ENCODE peak calls at places on chromosomes 2 and 18, in six cellular contexts. S, W, B, H, U and G are unnamed samples.

GRCh38 chr2:198309673-198310280 is 505.4 kb downstream of the PLCL1 start:
- DNase-seq in S (no peak), W (peak; percentile 45), B (no peak), H (no peak), U (no peak), G (peak; percentile 22)

GRCh38 chr2:52919668-52920067 is 847.9 kb upstream of the CHAC2 start:
- DNase-seq in S (no peak), W (no peak), B (no peak), H (no peak), U (no peak), G (no peak)

GRCh38 chr2:186912979-186913378 is 64.0 kb upstream of the ZSWIM2 start:
- DNase-seq in S (no peak), W (no peak), B (no peak), H (no peak), U (no peak), G (no peak)

GRCh38 chr18:40878371-40878770 is 1076.7 kb upstream of the PIK3C3 start:
- DNase-seq in S (no peak), W (no peak), B (no peak), H (no peak), U (no peak), G (no peak)

GRCh38 chr2:127526940-127527804 is 883 bp upstream of the IWS1 start:
- DNase-seq in S (no peak), W (no peak), B (no peak), H (no peak), U (no peak), G (no peak)

GRCh38 chr2:39483530-39483929 is 46.4 kb upstream of the MAP4K3 start:
- DNase-seq in S (no peak), W (no peak), B (no peak), H (no peak), U (no peak), G (no peak)

GRCh38 chr2:51717318-51717717 is 685.4 kb upstream of the NRXN1 start:
- DNase-seq in S (no peak), W (no peak), B (no peak), H (no peak), U (no peak), G (no peak)

GRCh38 chr18:489244-490023 is 11.1 kb downstream of the COLEC12 start:
- DNase-seq in S (no peak), W (no peak), B (no peak), H (no peak), U (no peak), G (no peak)

GRCh38 chr2:43636616-43637015 is 444 bp upstream of the PLEKHH2 start:
- DNase-seq in S (no peak), W (no peak), B (no peak), H (no peak), U (no peak), G (no peak)

GRCh38 chr2:229571243-229571642 is 143.1 kb downstream of the DNER start:
- DNase-seq in S (no peak), W (no peak), B (no peak), H (no peak), U (no peak), G (no peak)

GRCh38 chr2:106126295-106126694 is 67.8 kb downstream of the UXS1 start:
- DNase-seq in S (no peak), W (no peak), B (no peak), H (no peak), U (no peak), G (no peak)

GRCh38 chr18:55706893-55707292 is 118.9 kb upstream of the TCF4 start:
- DNase-seq in S (no peak), W (no peak), B (no peak), H (no peak), U (no peak), G (no peak)

GRCh38 chr2:217186565-217187218 is 326.8 kb upstream of the TNP1 start:
- DNase-seq in S (peak; percentile 89), W (peak; percentile 27), B (no peak), H (peak; percentile 75), U (peak; percentile 50), G (peak; percentile 74)
- H3K27me3 ChIP-seq in S (no peaks in the 10 kb centered on the region), W (no peaks in the 10 kb centered on the region), B (no peaks in the 10 kb centered on the region), H (no peaks in the 10 kb centered on the region), U (no peaks in the 10 kb centered on the region), G (no peaks in the 10 kb centered on the region)

GRCh38 chr2:99854236-99854852 is 288.0 kb downstream of the AFF3 start:
- DNase-seq in S (no peak), W (no peak), B (no peak), H (no peak), U (no peak), G (no peak)

GRCh38 chr2:99850076-99850710 is 292.2 kb downstream of the AFF3 start:
- DNase-seq in S (no peak), W (no peak), B (no peak), H (no peak), U (no peak), G (no peak)

GRCh38 chr2:99851811-99852210 is 290.6 kb downstream of the AFF3 start:
- DNase-seq in S (no peak), W (no peak), B (no peak), H (no peak), U (no peak), G (no peak)

GRCh38 chr2:99852376-99852934 is 289.9 kb downstream of the AFF3 start:
- DNase-seq in S (no peak), W (no peak), B (no peak), H (no peak), U (no peak), G (no peak)

DNA sequence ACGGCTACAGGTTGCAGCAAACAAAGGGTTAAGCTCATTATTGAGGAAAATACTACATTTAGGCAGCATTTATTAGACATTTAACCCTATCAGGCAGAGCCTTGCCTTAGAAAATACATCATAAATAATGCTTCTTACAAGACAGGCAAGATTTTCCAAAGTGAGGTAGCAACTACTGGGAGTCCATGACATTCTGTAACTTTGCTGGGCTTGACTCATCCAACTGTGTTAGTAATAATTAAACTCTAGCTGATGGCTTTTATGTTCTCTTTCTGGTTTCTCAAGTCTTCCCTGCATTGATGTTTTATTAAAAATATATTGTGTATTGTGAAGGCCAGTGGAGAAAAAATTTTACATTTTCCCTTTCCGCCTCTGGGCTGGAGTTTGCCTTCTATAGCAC is 291.3 kb downstream of the AFF3 start:
- DNase-seq in S (no peak), W (no peak), B (no peak), H (no peak), U (no peak), G (no peak)
- H3K27me3 ChIP-seq in S (no peaks in the 10 kb centered on the region), W (no peaks in the 10 kb centered on the region), B (no peaks in the 10 kb centered on the region), H (no peaks in the 10 kb centered on the region), U (no peaks in the 10 kb centered on the region), G (no peaks in the 10 kb centered on the region)

GRCh38 chr2:176641436-176641835 is 372.2 kb downstream of the MTX2 start:
- DNase-seq in S (no peak), W (no peak), B (no peak), H (no peak), U (no peak), G (no peak)

GRCh38 chr2:176639016-176639343 is 369.7 kb downstream of the MTX2 start:
- DNase-seq in S (no peak), W (no peak), B (no peak), H (peak; percentile 32), U (no peak), G (no peak)

GRCh38 chr2:176643711-176644110 is 374.5 kb downstream of the MTX2 start:
- DNase-seq in S (peak; percentile 69), W (peak; percentile 92), B (no peak), H (peak; percentile 61), U (no peak), G (no peak)

GRCh38 chr2:176645494-176645893 is 376.3 kb downstream of the MTX2 start:
- DNase-seq in S (no peak), W (no peak), B (no peak), H (no peak), U (no peak), G (no peak)

GRCh38 chr2:176642074-176642473 is 372.8 kb downstream of the MTX2 start:
- DNase-seq in S (no peak), W (no peak), B (no peak), H (no peak), U (no peak), G (no peak)
- H3K27me3 ChIP-seq in S (no peaks in the 10 kb centered on the region), W (no peaks in the 10 kb centered on the region), B (peaks cover 93% of the 10 kb centered on the region), H (no peaks in the 10 kb centered on the region), U (no peaks in the 10 kb centered on the region), G (peaks cover 94% of the 10 kb centered on the region)

GRCh38 chr2:27261926-27262298 is 935 bp downstream of the SLC30A3 start:
- DNase-seq in S (no peak), W (no peak), B (no peak), H (no peak), U (no peak), G (no peak)
- H3K27me3 ChIP-seq in S (peaks cover 47% of the 10 kb centered on the region), W (peaks cover 7% of the 10 kb centered on the region), B (peaks cover 95% of the 10 kb centered on the region), H (peaks cover 21% of the 10 kb centered on the region), U (no peaks in the 10 kb centered on the region), G (peaks cover 79% of the 10 kb centered on the region)

GRCh38 chr2:44997948-44998347 is 11.3 kb downstream of the SIX2 start:
- DNase-seq in S (no peak), W (no peak), B (no peak), H (no peak), U (no peak), G (no peak)
- H3K27me3 ChIP-seq in S (peaks cover 39% of the 10 kb centered on the region), W (peaks cover 65% of the 10 kb centered on the region), B (peaks cover 80% of the 10 kb centered on the region), H (peaks cover 7% of the 10 kb centered on the region), U (peaks cover 3% of the 10 kb centered on the region), G (peaks cover 98% of the 10 kb centered on the region)

GRCh38 chr2:47904903-47905453 is 1.3 kb downstream of the FBXO11 start:
- DNase-seq in S (no peak), W (peak; percentile 54), B (peak; percentile 19), H (peak; percentile 29), U (peak; percentile 66), G (peak; percentile 30)
- H3K27me3 ChIP-seq in S (no peaks in the 10 kb centered on the region), W (no peaks in the 10 kb centered on the region), B (no peaks in the 10 kb centered on the region), H (no peaks in the 10 kb centered on the region), U (no peaks in the 10 kb centered on the region), G (no peaks in the 10 kb centered on the region)